ENCODE peak calls at places on chromosomes 2 and 18, in nine cellular contexts. G, V, D, Q, Z, R, F, C and Y are unnamed samples.

GRCh38 chr18:40133253-40133652 is 1821.8 kb upstream of the PIK3C3 start:
- DNase-seq in R (no peak), D (no peak), F (no peak), Q (no peak), V (no peak), C (no peak), G (no peak), Z (no peak), Y (no peak)

GRCh38 chr2:180905002-180905401 is 75.4 kb upstream of the UBE2E3 start:
- DNase-seq in R (no peak), G (no peak), Q (no peak), F (no peak), V (no peak), Z (no peak), C (no peak), D (no peak), Y (no peak)

GRCh38 chr2:2687745-2688144 is 356.7 kb upstream of the MYT1L start:
- DNase-seq in D (no peak), R (peak), F (no peak), G (no peak), Z (no peak), V (no peak), Q (no peak), C (no peak), Y (no peak)

GRCh38 chr18:44341759-44342158 is 338.9 kb upstream of the SETBP1 start:
- DNase-seq in V (no peak), R (no peak), Z (no peak), C (no peak), G (no peak), D (peak), Q (no peak), F (no peak), Y (no peak)

GRCh38 chr2:49080681-49081080 is 73.6 kb downstream of the FSHR start:
- DNase-seq in G (no peak), Q (no peak), Z (no peak), D (no peak), V (no peak), F (no peak), R (no peak), C (no peak), Y (no peak)

GRCh38 chr2:240353944-240354343 is 81.5 kb upstream of the GPC1 start:
- DNase-seq in D (no peak), V (no peak), G (no peak), F (no peak), R (peak), Z (no peak), C (no peak), Q (no peak), Y (no peak)

GRCh38 chr2:55555977-55556376 is 36.5 kb downstream of the CFAP36 start:
- DNase-seq in G (no peak), R (no peak), D (peak), Z (no peak), Q (peak), F (no peak), V (no peak), C (peak), Y (no peak)

GRCh38 chr2:128714285-128714684 is 395.6 kb upstream of the HS6ST1 start:
- DNase-seq in Z (no peak), R (no peak), G (no peak), V (no peak), D (no peak), F (no peak), C (no peak), Q (no peak), Y (peak)

GRCh38 chr2:38093503-38093902 is 17.6 kb upstream of the CYP1B1 start:
- DNase-seq in C (peak), Q (no peak), G (no peak), F (no peak), R (no peak), V (no peak), D (peak), Z (no peak), Y (no peak)

GRCh38 chr2:17515652-17516051 is 2.6 kb downstream of the RAD51AP2 start:
- DNase-seq in Q (no peak), C (no peak), G (no peak), V (no peak), F (no peak), R (no peak), D (no peak), Z (no peak), Y (no peak)

GRCh38 chr18:50096766-50097435 is 98.0 kb downstream of the MYO5B start:
- DNase-seq in G (no peak), F (no peak), D (no peak), Z (no peak), V (no peak), R (no peak), Q (no peak), C (no peak), Y (no peak)

GRCh38 chr2:178227187-178227586 is 32.9 kb downstream of the OSBPL6 start:
- DNase-seq in F (no peak), D (peak), V (no peak), Q (peak), G (no peak), R (no peak), C (peak), Z (no peak), Y (no peak)

GRCh38 chr18:36529747-36530146 is 232.2 kb downstream of the FHOD3 start:
- DNase-seq in C (no peak), Q (no peak), Z (no peak), R (no peak), F (no peak), V (no peak), G (no peak), D (no peak), Y (no peak)

GRCh38 chr2:30252723-30253688 is 21.7 kb downstream of the LBH start:
- DNase-seq in Q (peak), G (peak), F (no peak), V (peak), Z (no peak), C (peak), D (peak), R (no peak), Y (peak)

GRCh38 chr2:2743164-2743571 is 412.1 kb upstream of the MYT1L start:
- DNase-seq in R (peak), G (no peak), V (peak), Z (no peak), F (peak), D (peak), C (peak), Q (peak), Y (peak)

GRCh38 chr2:41836944-41837343 is 210.9 kb upstream of the PKDCC start:
- DNase-seq in R (no peak), C (peak), F (no peak), D (peak), Z (no peak), G (peak), V (no peak), Q (peak), Y (no peak)

GRCh38 chr2:210170442-210171303 is 536 bp downstream of the KANSL1L start:
- DNase-seq in V (peak), Z (peak), Q (peak), G (peak), R (peak), F (peak), D (peak), C (peak), Y (peak)

GRCh38 chr2:61763605-61764034 is 90.2 kb downstream of the FAM161A start:
- DNase-seq in Q (peak), G (peak), C (peak), R (peak), F (no peak), D (peak), Z (peak), V (peak), Y (peak)

GRCh38 chr18:25737710-25738251 is 352.6 kb downstream of the SS18 start:
- DNase-seq in R (no peak), G (no peak), V (no peak), F (peak), D (peak), C (peak), Z (no peak), Q (peak), Y (peak)

GRCh38 chr2:230944123-230944653 is 19.1 kb upstream of the GPR55 start:
- DNase-seq in R (no peak), D (no peak), V (no peak), Z (no peak), C (no peak), Q (no peak), F (no peak), G (no peak), Y (no peak)